ENCODE peak calls at places on chromosomes 12 and 14, in four cellular contexts. Y is IMR-90, S is neuronal stem cell, D is mammary epithelial cell. C is an unnamed sample.

GRCh38 chr12:26906024-26906423 is 31.8 kb downstream of the INTS13 start:
- DNase-seq in D (no peak), Y (no peak), S (no peak), C (no peak)

GRCh38 chr12:116564080-116564479 is 4.9 kb downstream of the MAP1LC3B2 start:
- DNase-seq in Y (no peak), S (no peak), D (no peak), C (no peak)

GRCh38 chr12:102960766-102961487 is 3.5 kb downstream of the ASCL1 start:
- DNase-seq in S (no peak), D (no peak), Y (no peak), C (peak)

GRCh38 chr12:55652352-55652751 is 15.7 kb downstream of the OR10P1 start:
- DNase-seq in D (no peak), S (no peak), Y (no peak), C (no peak)

GRCh38 chr12:125089626-125090025 is 24.4 kb downstream of the AACS start:
- DNase-seq in D (no peak), S (no peak), Y (no peak), C (no peak)

GRCh38 chr14:94636744-94637412 is 24.7 kb downstream of the SERPINA3 start:
- DNase-seq in Y (no peak), D (no peak), S (no peak), C (peak)

GRCh38 chr12:15801770-15802393 is 12.7 kb upstream of the EPS8 start:
- DNase-seq in Y (peak), D (peak), S (no peak), C (no peak)

GRCh38 chr12:34287986-34288962 is 266.0 kb downstream of the ALG10 start:
- DNase-seq in Y (no peak), D (no peak), S (no peak), C (no peak)

GRCh38 chr12:78220811-78221210 is 390.1 kb downstream of the NAV3 start:
- DNase-seq in S (no peak), Y (no peak), D (no peak), C (no peak)

GRCh38 chr14:100383727-100384158 is 60.6 kb downstream of the SLC25A47 start:
- DNase-seq in D (peak), S (peak), Y (peak), C (peak)

GRCh38 chr12:62530596-62530995 is 64.0 kb downstream of the MON2 start:
- DNase-seq in D (no peak), S (no peak), Y (peak), C (no peak)

GRCh38 chr14:90402009-90402408 is 5.2 kb downstream of the CALM1 start:
- DNase-seq in Y (no peak), D (no peak), S (no peak), C (no peak)

GRCh38 chr14:70665448-70666363 is 24.0 kb downstream of the TTC9 start:
- DNase-seq in S (no peak), D (peak), Y (no peak), C (peak)

GRCh38 chr12:58914457-58914856 is 5.8 kb downstream of the LRIG3 start:
- DNase-seq in D (no peak), Y (no peak), S (no peak), C (no peak)

GRCh38 chr12:69457433-69457832 is 12.8 kb upstream of the FRS2 start:
- DNase-seq in D (no peak), Y (no peak), S (no peak), C (no peak)

GRCh38 chr12:113933201-113933786 is 32.8 kb downstream of the RBM19 start:
- DNase-seq in S (peak), Y (peak), D (no peak), C (peak)

GRCh38 chr12:52774629-52775250 is 2.4 kb downstream of the KRT76 start:
- DNase-seq in S (no peak), Y (no peak), D (no peak), C (no peak)

GRCh38 chr14:101200008-101200649 is 296.6 kb upstream of the RTL1 start:
- DNase-seq in D (no peak), Y (no peak), S (no peak), C (no peak)

GRCh38 chr12:132502149-132502881 is 12.4 kb downstream of the FBRSL1 start:
- DNase-seq in D (no peak), S (peak), Y (no peak), C (peak)

GRCh38 chr14:88550078-88550477 is 4.7 kb downstream of the PTPN21 start:
- DNase-seq in Y (no peak), D (no peak), S (no peak), C (no peak)

GRCh38 chr12:96140110-96140509 is 54.1 kb upstream of the ELK3 start:
- DNase-seq in D (peak), Y (peak), S (no peak), C (no peak)

GRCh38 chr12:30914986-30915591 is 11.5 kb upstream of the TSPAN11 start:
- DNase-seq in D (no peak), S (no peak), Y (no peak), C (no peak)

GRCh38 chr14:24761141-24761540 is 127.2 kb upstream of the GZMB start:
- DNase-seq in D (no peak), Y (no peak), S (no peak), C (no peak)

GRCh38 chr12:51269174-51270066 is 795 bp downstream of the SMAGP start:
- DNase-seq in Y (no peak), D (peak), S (peak), C (peak)

GRCh38 chr12:100877776-100878175 is 83.2 kb downstream of the ANO4 start:
- DNase-seq in S (no peak), D (no peak), Y (no peak), C (no peak)

GRCh38 chr12:95996034-95996658 is at the start of gene HAL:
- DNase-seq in Y (no peak), S (no peak), D (no peak), C (no peak)

GRCh38 chr12:120700863-120701262 is 9.4 kb upstream of the UNC119B start:
- DNase-seq in Y (no peak), D (no peak), S (no peak), C (no peak)

GRCh38 chr12:115752913-115753726 is 524.4 kb downstream of the MED13L start:
- DNase-seq in Y (peak), D (peak), S (peak), C (peak)

GRCh38 chr12:123134265-123134664 is 16.6 kb downstream of the PITPNM2 start:
- DNase-seq in S (no peak), Y (no peak), D (peak), C (no peak)

GRCh38 chr14:21521526-21521925 is 4.6 kb downstream of the SALL2 start:
- DNase-seq in Y (peak), S (no peak), D (no peak), C (no peak)

GRCh38 chr14:21014761-21015190 is 10.1 kb downstream of the NDRG2 start:
- DNase-seq in S (peak), D (peak), Y (peak), C (peak)

DNA sequence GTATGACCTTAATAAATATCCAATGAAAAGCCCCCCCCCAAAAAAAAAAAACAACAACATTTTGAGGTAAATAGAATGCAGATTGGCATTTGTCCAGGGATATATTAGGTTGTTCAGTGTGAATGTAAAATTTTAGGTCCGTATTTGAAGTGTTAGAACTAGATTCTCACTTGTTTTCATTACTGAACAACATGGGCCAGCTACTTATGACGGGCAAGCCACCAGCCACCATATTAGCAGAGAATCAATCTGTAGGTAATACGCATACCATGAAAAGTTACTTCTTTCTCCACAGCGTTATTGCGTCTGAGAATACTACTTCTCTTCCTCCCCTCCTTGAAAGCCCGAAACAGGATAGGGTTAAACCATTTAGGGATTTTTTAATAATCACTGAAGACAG is 5.4 kb downstream of the FLRT2 start:
- DNase-seq in D (no peak), S (no peak), Y (no peak), C (no peak)
- H3K9ac ChIP-seq in D (peak), S (no peak), Y (no peak), C (no peak)

GRCh38 chr14:54651018-54651351 is 84.1 kb downstream of the SAMD4A start:
- DNase-seq in D (no peak), Y (no peak), S (no peak), C (no peak)
- H3K9ac ChIP-seq in D (no peak), Y (peak), S (no peak), C (no peak)

GRCh38 chr12:65279387-65280112 is 1.1 kb downstream of the MSRB3 start:
- DNase-seq in S (no peak), Y (peak), D (no peak), C (no peak)

GRCh38 chr12:65280306-65280705 is 1.8 kb downstream of the MSRB3 start:
- DNase-seq in Y (peak), S (no peak), D (no peak), C (no peak)

GRCh38 chr12:65276923-65277322 is 1.6 kb upstream of the MSRB3 start:
- DNase-seq in Y (no peak), D (no peak), S (no peak), C (no peak)

GRCh38 chr12:65277994-65278575 is 398 bp upstream of the MSRB3 start:
- DNase-seq in D (no peak), S (no peak), Y (no peak), C (peak)

GRCh38 chr12:65278576-65279386 is at the start of gene MSRB3:
- DNase-seq in D (peak), Y (peak), S (peak), C (peak)
- H3K9ac ChIP-seq in D (peak), Y (peak), S (peak), C (peak)

DNA sequence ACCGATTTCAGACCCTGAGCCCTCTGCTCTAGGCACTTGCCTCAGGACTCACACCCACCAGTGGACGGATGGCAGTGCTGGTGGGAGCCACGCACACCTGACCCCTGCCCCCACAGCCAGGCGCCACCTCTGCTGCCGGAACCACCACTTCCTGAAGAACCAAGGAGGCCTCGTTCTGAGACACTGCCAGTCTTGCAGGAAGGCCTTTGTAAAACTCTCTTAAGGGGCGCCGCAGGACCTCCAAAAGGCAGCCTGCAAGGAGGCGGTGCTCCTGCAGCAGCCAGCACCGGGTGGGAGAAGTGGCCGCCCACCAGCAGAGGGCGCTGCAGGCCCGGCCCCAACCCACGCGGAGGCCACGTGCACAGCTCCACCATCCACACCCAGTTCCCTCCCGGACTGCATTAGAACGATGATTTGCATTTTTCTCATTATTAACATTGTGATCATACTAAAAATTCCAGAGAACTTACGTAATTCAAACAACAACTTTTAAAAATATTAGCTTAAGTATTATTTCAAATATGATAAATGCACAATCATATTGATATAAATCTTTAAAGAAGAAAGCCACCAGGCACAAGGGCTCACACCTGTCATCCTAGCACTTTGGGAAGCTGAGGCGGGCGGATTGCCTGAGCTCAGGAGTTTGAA is 12.8 kb downstream of the STX2 start:
- DNase-seq in S (no peak), D (peak), Y (peak), C (peak)
- H3K9ac ChIP-seq in S (no peak), D (no peak), Y (no peak), C (no peak)

GRCh38 chr12:98743362-98743953 is 98.4 kb downstream of the APAF1 start:
- DNase-seq in S (no peak), D (no peak), Y (peak), C (peak)

GRCh38 chr12:98741615-98742265 is 96.7 kb downstream of the APAF1 start:
- DNase-seq in S (no peak), Y (peak), D (no peak), C (peak)

GRCh38 chr12:98741229-98741614 is 96.1 kb downstream of the APAF1 start:
- DNase-seq in D (peak), S (no peak), Y (peak), C (no peak)

GRCh38 chr12:98744692-98745091 is 99.6 kb downstream of the APAF1 start:
- DNase-seq in Y (no peak), D (no peak), S (no peak), C (no peak)

DNA sequence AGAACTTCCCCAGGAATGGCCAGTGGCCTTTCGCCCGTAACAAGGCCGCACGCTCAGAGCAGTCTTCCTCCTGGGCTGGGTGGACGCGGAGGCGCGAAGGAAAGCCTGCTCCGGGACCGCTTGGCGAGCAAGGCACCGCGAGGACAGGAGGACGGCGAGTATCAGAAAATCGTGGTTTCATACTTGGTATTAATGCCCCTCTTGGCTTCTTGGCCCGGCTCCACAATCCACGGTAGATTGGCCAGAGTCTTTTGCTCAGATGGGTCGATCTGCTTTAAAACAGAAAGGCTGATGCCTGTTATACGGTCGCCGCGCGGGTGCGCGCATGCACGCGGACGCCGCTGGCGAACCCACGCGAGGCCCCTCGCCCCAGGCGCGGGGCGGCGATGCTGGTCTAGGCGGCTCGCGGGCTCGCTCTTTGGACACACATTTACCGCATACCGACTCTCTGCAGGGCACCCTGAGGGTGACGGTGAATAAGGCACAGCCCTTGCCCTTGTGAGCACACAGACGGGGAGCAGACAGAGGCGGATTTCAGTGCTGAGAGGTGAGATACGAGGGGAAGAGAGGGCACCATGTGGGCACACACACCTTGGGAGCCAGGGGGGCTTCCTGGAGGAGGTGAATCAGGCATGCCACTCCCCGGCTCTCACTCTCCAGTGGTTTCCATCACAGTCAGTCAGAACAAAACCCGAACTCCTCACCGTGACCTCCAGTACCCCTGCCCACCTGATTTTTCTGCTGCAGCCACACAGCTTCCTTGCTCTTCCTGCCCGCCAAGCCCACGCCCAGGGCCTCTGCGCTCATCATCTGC is 100.7 kb downstream of the APAF1 start:
- DNase-seq in S (no peak), Y (peak), D (no peak), C (peak)
- H3K9ac ChIP-seq in S (no peak), Y (peak), D (no peak), C (no peak)

GRCh38 chr12:57219993-57220728 is 3.6 kb downstream of the NXPH4 start:
- DNase-seq in Y (no peak), D (no peak), S (no peak), C (peak)
- H3K9ac ChIP-seq in Y (no peak), D (no peak), S (peak), C (no peak)

GRCh38 chr12:88308825-88309224 is 166.7 kb downstream of the TMTC3 start:
- DNase-seq in Y (peak), S (no peak), D (peak), C (no peak)
- H3K9ac ChIP-seq in Y (no peak), S (no peak), D (no peak), C (no peak)

GRCh38 chr12:92926549-92926948 is 2.5 kb downstream of the EEA1 start:
- DNase-seq in S (no peak), Y (no peak), D (no peak), C (peak)
- H3K9ac ChIP-seq in S (no peak), Y (peak), D (peak), C (no peak)